ENCODE peak calls at places on chromosome 18, in six cellular contexts. S, C, H, A, D and T are unnamed samples.

GRCh38 chr18:50203801-50204604 is 9.1 kb upstream of the MYO5B start:
- DNase-seq in H (no peak), D (peak; percentile 71), C (peak; percentile 15), S (no peak), A (no peak), T (peak; percentile 64)

GRCh38 chr18:50065527-50065926 is 129.4 kb downstream of the MYO5B start:
- DNase-seq in A (no peak), C (no peak), H (no peak), S (no peak), D (no peak), T (no peak)

GRCh38 chr18:13562494-13563029 is 163.8 kb downstream of the FAM210A start:
- DNase-seq in D (no peak), C (no peak), H (no peak), A (peak; percentile 74), S (no peak), T (no peak)

GRCh38 chr18:67845035-67845434 is 328.5 kb upstream of the DSEL start:
- DNase-seq in C (no peak), D (peak; percentile 38), S (no peak), A (no peak), H (no peak), T (no peak)

GRCh38 chr18:62324355-62324828 is 718 bp upstream of the TNFRSF11A start:
- DNase-seq in H (no peak), A (no peak), S (no peak), C (no peak), D (no peak), T (no peak)

GRCh38 chr18:75211002-75211621 is 515 bp downstream of the TSHZ1 start:
- DNase-seq in D (peak; percentile 50), S (no peak), A (no peak), C (no peak), H (no peak), T (no peak)

GRCh38 chr18:6884944-6885343 is 155.4 kb downstream of the ARHGAP28 start:
- DNase-seq in H (no peak), C (no peak), S (no peak), A (no peak), D (no peak), T (no peak)

GRCh38 chr18:21575656-21576055 is 24.8 kb downstream of the ESCO1 start:
- DNase-seq in A (no peak), D (no peak), H (no peak), C (no peak), S (no peak), T (no peak)

GRCh38 chr18:76458522-76459311 is 36.3 kb downstream of the ZNF516 start:
- DNase-seq in C (no peak), D (no peak), A (no peak), H (no peak), S (no peak), T (no peak)

GRCh38 chr18:56107821-56108485 is 520.0 kb upstream of the TCF4 start:
- DNase-seq in A (no peak), D (no peak), S (no peak), C (no peak), H (no peak), T (no peak)

GRCh38 chr18:78822171-78822570 is 157.4 kb upstream of the SALL3 start:
- DNase-seq in H (no peak), S (no peak), A (no peak), D (no peak), C (no peak), T (no peak)

GRCh38 chr18:31513189-31513907 is 15.4 kb downstream of the DSG2 start:
- DNase-seq in C (no peak), H (no peak), D (peak; percentile 95), S (no peak), A (no peak), T (no peak)

GRCh38 chr18:32482117-32482516 is 11.4 kb upstream of the GAREM1 start:
- DNase-seq in D (no peak), A (no peak), C (no peak), S (no peak), H (no peak), T (no peak)

GRCh38 chr18:13216732-13217465 is 1.7 kb upstream of the LDLRAD4 start:
- DNase-seq in H (no peak), D (no peak), A (no peak), C (no peak), S (peak; percentile 35), T (peak; percentile 39)

GRCh38 chr18:27789406-27789805 is 387.5 kb downstream of the CDH2 start:
- DNase-seq in H (no peak), D (peak; percentile 97), S (no peak), C (no peak), A (no peak), T (no peak)

GRCh38 chr18:22517356-22517755 is 99.6 kb upstream of the CTAGE1 start:
- DNase-seq in D (no peak), A (no peak), S (no peak), H (no peak), C (no peak), T (no peak)

GRCh38 chr18:61991201-61991600 is 98.4 kb upstream of the RNF152 start:
- DNase-seq in D (peak; percentile 21), H (no peak), A (no peak), C (no peak), S (no peak), T (no peak)

GRCh38 chr18:48318481-48318880 is 90.7 kb downstream of the ZBTB7C start:
- DNase-seq in A (no peak), C (no peak), S (no peak), D (no peak), H (no peak), T (no peak)

GRCh38 chr18:33957705-33958104 is 267.0 kb downstream of the NOL4 start:
- DNase-seq in A (no peak), C (no peak), S (no peak), H (no peak), D (no peak), T (no peak)

GRCh38 chr18:63553117-63553516 is 10.9 kb downstream of the SERPINB12 start:
- DNase-seq in C (no peak), A (no peak), H (no peak), D (peak; percentile 98), S (no peak), T (no peak)

GRCh38 chr18:48468151-48468550 is 59.0 kb upstream of the ZBTB7C start:
- DNase-seq in A (no peak), H (no peak), D (no peak), S (no peak), C (no peak), T (no peak)

GRCh38 chr18:63318882-63319382 is 637 bp downstream of the BCL2 start:
- DNase-seq in C (no peak), S (no peak), D (no peak), H (no peak), A (no peak), T (no peak)

GRCh38 chr18:5895300-5895885 is at the start of gene TMEM200C:
- DNase-seq in A (no peak), H (no peak), C (no peak), D (no peak), S (no peak), T (no peak)

GRCh38 chr18:43484710-43485109 is 207.4 kb upstream of the SYT4 start:
- DNase-seq in H (no peak), A (no peak), S (no peak), C (no peak), D (peak; percentile 12), T (no peak)

GRCh38 chr18:5582054-5582453 is 38.3 kb upstream of the EPB41L3 start:
- DNase-seq in D (no peak), C (no peak), H (no peak), A (no peak), S (no peak), T (no peak)

GRCh38 chr18:12750708-12751502 is 48.1 kb downstream of the PSMG2 start:
- DNase-seq in D (no peak), A (no peak), S (no peak), H (no peak), C (no peak), T (no peak)

GRCh38 chr18:48800479-48800876 is 150.3 kb downstream of the SMAD7 start:
- DNase-seq in H (no peak), S (no peak), D (no peak), A (no peak), C (no peak), T (no peak)

GRCh38 chr18:2878656-2879330 is 32.0 kb downstream of the EMILIN2 start:
- DNase-seq in S (no peak), C (no peak), D (no peak), H (no peak), A (no peak), T (no peak)

GRCh38 chr18:48022531-48023330 is 92.3 kb upstream of the SMAD2 start:
- DNase-seq in A (no peak), D (peak; percentile 80), H (no peak), S (no peak), C (no peak), T (peak; percentile 83)

GRCh38 chr18:72830109-72830508 is 37.7 kb downstream of the NETO1 start:
- DNase-seq in A (no peak), D (peak; percentile 47), S (no peak), C (no peak), H (no peak), T (no peak)